ENCODE peak calls at places on chromosomes 11 and 22, in four cellular contexts. One of them, this sample, is unnamed.

GRCh38 chr11:130407978-130408377 is 20.4 kb downstream of the ADAMTS8 start:
- DNase-seq in stimulated activated CD4-positive, alpha-beta T cell treated with anti-CD3 and anti-CD28 coated beads, Interleukin-1b, Interleukin-23, amount 100 ng/mL, for 1 hour: no peak
- DNase-seq in NCI-H1694: no peak
- DNase-seq in T-helper 9 cell: no peak
- DNase-seq in this sample: no peak

GRCh38 chr22:27605390-27605789 is 196.2 kb downstream of the MN1 start:
- DNase-seq in stimulated activated CD4-positive, alpha-beta T cell treated with anti-CD3 and anti-CD28 coated beads, Interleukin-1b, Interleukin-23, amount 100 ng/mL, for 1 hour: no peak
- DNase-seq in NCI-H1694: no peak
- DNase-seq in T-helper 9 cell: no peak
- DNase-seq in this sample: no peak

GRCh38 chr11:123111465-123111864 is 49.5 kb upstream of the HSPA8 start:
- DNase-seq in stimulated activated CD4-positive, alpha-beta T cell treated with anti-CD3 and anti-CD28 coated beads, Interleukin-1b, Interleukin-23, amount 100 ng/mL, for 1 hour: no peak
- DNase-seq in NCI-H1694: peak; percentile 5
- DNase-seq in T-helper 9 cell: no peak
- DNase-seq in this sample: no peak

GRCh38 chr22:35070451-35071093 is 4.6 kb downstream of the ISX start:
- DNase-seq in stimulated activated CD4-positive, alpha-beta T cell treated with anti-CD3 and anti-CD28 coated beads, Interleukin-1b, Interleukin-23, amount 100 ng/mL, for 1 hour: no peak
- DNase-seq in NCI-H1694: peak; percentile 58
- DNase-seq in T-helper 9 cell: no peak
- DNase-seq in this sample: no peak

GRCh38 chr22:30202531-30203006 is 44.0 kb downstream of the LIF start:
- DNase-seq in stimulated activated CD4-positive, alpha-beta T cell treated with anti-CD3 and anti-CD28 coated beads, Interleukin-1b, Interleukin-23, amount 100 ng/mL, for 1 hour: no peak
- DNase-seq in NCI-H1694: no peak
- DNase-seq in T-helper 9 cell: no peak
- DNase-seq in this sample: no peak

GRCh38 chr22:49548356-49549202 is 279.1 kb downstream of the BRD1 start:
- DNase-seq in stimulated activated CD4-positive, alpha-beta T cell treated with anti-CD3 and anti-CD28 coated beads, Interleukin-1b, Interleukin-23, amount 100 ng/mL, for 1 hour: no peak
- DNase-seq in NCI-H1694: no peak
- DNase-seq in T-helper 9 cell: no peak
- DNase-seq in this sample: no peak

GRCh38 chr22:20656902-20657836 is 116.7 kb upstream of the SERPIND1 start:
- DNase-seq in stimulated activated CD4-positive, alpha-beta T cell treated with anti-CD3 and anti-CD28 coated beads, Interleukin-1b, Interleukin-23, amount 100 ng/mL, for 1 hour: no peak
- DNase-seq in NCI-H1694: no peak
- DNase-seq in T-helper 9 cell: no peak
- DNase-seq in this sample: no peak

GRCh38 chr11:9330387-9331384 is 16.3 kb upstream of the TMEM41B start:
- DNase-seq in stimulated activated CD4-positive, alpha-beta T cell treated with anti-CD3 and anti-CD28 coated beads, Interleukin-1b, Interleukin-23, amount 100 ng/mL, for 1 hour: no peak
- DNase-seq in NCI-H1694: no peak
- DNase-seq in T-helper 9 cell: no peak
- DNase-seq in this sample: no peak

GRCh38 chr22:38346506-38346905 is 29.3 kb upstream of the CSNK1E start:
- DNase-seq in stimulated activated CD4-positive, alpha-beta T cell treated with anti-CD3 and anti-CD28 coated beads, Interleukin-1b, Interleukin-23, amount 100 ng/mL, for 1 hour: no peak
- DNase-seq in NCI-H1694: no peak
- DNase-seq in T-helper 9 cell: no peak
- DNase-seq in this sample: no peak

GRCh38 chr22:37187891-37188761 is at the start of gene C1QTNF6:
- DNase-seq in stimulated activated CD4-positive, alpha-beta T cell treated with anti-CD3 and anti-CD28 coated beads, Interleukin-1b, Interleukin-23, amount 100 ng/mL, for 1 hour: no peak
- DNase-seq in NCI-H1694: no peak
- DNase-seq in T-helper 9 cell: no peak
- DNase-seq in this sample: no peak

GRCh38 chr22:45997077-45997774 is 20.3 kb upstream of the WNT7B start:
- DNase-seq in stimulated activated CD4-positive, alpha-beta T cell treated with anti-CD3 and anti-CD28 coated beads, Interleukin-1b, Interleukin-23, amount 100 ng/mL, for 1 hour: no peak
- DNase-seq in NCI-H1694: peak; percentile 64
- DNase-seq in T-helper 9 cell: no peak
- DNase-seq in this sample: no peak

GRCh38 chr22:48889209-48889830 is 938.4 kb downstream of the BRD1 start:
- DNase-seq in stimulated activated CD4-positive, alpha-beta T cell treated with anti-CD3 and anti-CD28 coated beads, Interleukin-1b, Interleukin-23, amount 100 ng/mL, for 1 hour: no peak
- DNase-seq in NCI-H1694: no peak
- DNase-seq in T-helper 9 cell: no peak
- DNase-seq in this sample: no peak

GRCh38 chr11:57597461-57597892 is at the start of gene SERPING1:
- DNase-seq in stimulated activated CD4-positive, alpha-beta T cell treated with anti-CD3 and anti-CD28 coated beads, Interleukin-1b, Interleukin-23, amount 100 ng/mL, for 1 hour: no peak
- DNase-seq in NCI-H1694: no peak
- DNase-seq in T-helper 9 cell: no peak
- DNase-seq in this sample: no peak

GRCh38 chr22:36771376-36772063 is 4.4 kb downstream of the IFT27 start:
- DNase-seq in stimulated activated CD4-positive, alpha-beta T cell treated with anti-CD3 and anti-CD28 coated beads, Interleukin-1b, Interleukin-23, amount 100 ng/mL, for 1 hour: no peak
- DNase-seq in NCI-H1694: no peak
- DNase-seq in T-helper 9 cell: no peak
- DNase-seq in this sample: no peak

GRCh38 chr22:29167032-29167911 is 38.4 kb upstream of the EMID1 start:
- DNase-seq in stimulated activated CD4-positive, alpha-beta T cell treated with anti-CD3 and anti-CD28 coated beads, Interleukin-1b, Interleukin-23, amount 100 ng/mL, for 1 hour: no peak
- DNase-seq in NCI-H1694: no peak
- DNase-seq in T-helper 9 cell: no peak
- DNase-seq in this sample: no peak

GRCh38 chr11:40867991-40868685 is 591.3 kb downstream of the LRRC4C start:
- DNase-seq in stimulated activated CD4-positive, alpha-beta T cell treated with anti-CD3 and anti-CD28 coated beads, Interleukin-1b, Interleukin-23, amount 100 ng/mL, for 1 hour: no peak
- DNase-seq in NCI-H1694: no peak
- DNase-seq in T-helper 9 cell: no peak
- DNase-seq in this sample: no peak

GRCh38 chr11:86459682-86460460 is 85.2 kb downstream of the CCDC81 start:
- DNase-seq in stimulated activated CD4-positive, alpha-beta T cell treated with anti-CD3 and anti-CD28 coated beads, Interleukin-1b, Interleukin-23, amount 100 ng/mL, for 1 hour: no peak
- DNase-seq in NCI-H1694: peak; percentile 0
- DNase-seq in T-helper 9 cell: no peak
- DNase-seq in this sample: no peak

GRCh38 chr11:59097113-59097708 is 9.8 kb upstream of the FAM111B start:
- DNase-seq in stimulated activated CD4-positive, alpha-beta T cell treated with anti-CD3 and anti-CD28 coated beads, Interleukin-1b, Interleukin-23, amount 100 ng/mL, for 1 hour: no peak
- DNase-seq in NCI-H1694: peak; percentile 12
- DNase-seq in T-helper 9 cell: peak; percentile 58
- DNase-seq in this sample: peak; percentile 57

GRCh38 chr11:128856241-128856640 is 10.9 kb downstream of the KCNJ1 start:
- DNase-seq in stimulated activated CD4-positive, alpha-beta T cell treated with anti-CD3 and anti-CD28 coated beads, Interleukin-1b, Interleukin-23, amount 100 ng/mL, for 1 hour: no peak
- DNase-seq in NCI-H1694: no peak
- DNase-seq in T-helper 9 cell: no peak
- DNase-seq in this sample: no peak

GRCh38 chr11:68996376-68997123 is 15.8 kb upstream of the MRGPRD start:
- DNase-seq in stimulated activated CD4-positive, alpha-beta T cell treated with anti-CD3 and anti-CD28 coated beads, Interleukin-1b, Interleukin-23, amount 100 ng/mL, for 1 hour: no peak
- DNase-seq in NCI-H1694: no peak
- DNase-seq in T-helper 9 cell: no peak
- DNase-seq in this sample: no peak

GRCh38 chr22:44085743-44086741 is 61.9 kb downstream of the PARVB start:
- DNase-seq in stimulated activated CD4-positive, alpha-beta T cell treated with anti-CD3 and anti-CD28 coated beads, Interleukin-1b, Interleukin-23, amount 100 ng/mL, for 1 hour: no peak
- DNase-seq in NCI-H1694: peak; percentile 41
- DNase-seq in T-helper 9 cell: no peak
- DNase-seq in this sample: no peak

GRCh38 chr22:32717337-32718240 is 83.9 kb upstream of the TIMP3 start:
- DNase-seq in stimulated activated CD4-positive, alpha-beta T cell treated with anti-CD3 and anti-CD28 coated beads, Interleukin-1b, Interleukin-23, amount 100 ng/mL, for 1 hour: no peak
- DNase-seq in NCI-H1694: no peak
- DNase-seq in T-helper 9 cell: no peak
- DNase-seq in this sample: no peak

GRCh38 chr11:123575441-123575840 is 79.0 kb downstream of the SCN3B start:
- DNase-seq in stimulated activated CD4-positive, alpha-beta T cell treated with anti-CD3 and anti-CD28 coated beads, Interleukin-1b, Interleukin-23, amount 100 ng/mL, for 1 hour: no peak
- DNase-seq in NCI-H1694: no peak
- DNase-seq in T-helper 9 cell: no peak
- DNase-seq in this sample: no peak

GRCh38 chr22:44701824-44702478 is at the start of gene PRR5:
- DNase-seq in stimulated activated CD4-positive, alpha-beta T cell treated with anti-CD3 and anti-CD28 coated beads, Interleukin-1b, Interleukin-23, amount 100 ng/mL, for 1 hour: peak; percentile 70
- DNase-seq in NCI-H1694: no peak
- DNase-seq in T-helper 9 cell: peak; percentile 69
- DNase-seq in this sample: peak; percentile 93

GRCh38 chr22:37739000-37739399 is 42.2 kb downstream of the TRIOBP start:
- DNase-seq in stimulated activated CD4-positive, alpha-beta T cell treated with anti-CD3 and anti-CD28 coated beads, Interleukin-1b, Interleukin-23, amount 100 ng/mL, for 1 hour: no peak
- DNase-seq in NCI-H1694: no peak
- DNase-seq in T-helper 9 cell: no peak
- DNase-seq in this sample: no peak

GRCh38 chr11:72349616-72350218 is 84.6 kb downstream of the CLPB start:
- DNase-seq in stimulated activated CD4-positive, alpha-beta T cell treated with anti-CD3 and anti-CD28 coated beads, Interleukin-1b, Interleukin-23, amount 100 ng/mL, for 1 hour: no peak
- DNase-seq in NCI-H1694: no peak
- DNase-seq in T-helper 9 cell: no peak
- DNase-seq in this sample: no peak

GRCh38 chr11:33564856-33565453 is 135.7 kb downstream of the C11orf91 start:
- DNase-seq in stimulated activated CD4-positive, alpha-beta T cell treated with anti-CD3 and anti-CD28 coated beads, Interleukin-1b, Interleukin-23, amount 100 ng/mL, for 1 hour: no peak
- DNase-seq in NCI-H1694: no peak
- DNase-seq in T-helper 9 cell: no peak
- DNase-seq in this sample: no peak

GRCh38 chr11:35389897-35390462 is 29.4 kb downstream of the SLC1A2 start:
- DNase-seq in stimulated activated CD4-positive, alpha-beta T cell treated with anti-CD3 and anti-CD28 coated beads, Interleukin-1b, Interleukin-23, amount 100 ng/mL, for 1 hour: no peak
- DNase-seq in NCI-H1694: no peak
- DNase-seq in T-helper 9 cell: no peak
- DNase-seq in this sample: no peak